ENCODE peak calls at places on chromosome 9, in nine cellular contexts. One of them, this sample, is unnamed.

GRCh38 chr9:107612136-107612535 is 122.6 kb upstream of the KLF4 start:
- DNase-seq in fibroblast of the aortic adventitia: peak
- DNase-seq in adrenal gland: peak
- DNase-seq in NB4: peak
- DNase-seq in mucosa of descending colon: no peak
- DNase-seq in IMR-90: no peak
- DNase-seq in kidney: no peak
- DNase-seq in foreskin fibroblast: peak
- DNase-seq in cardiac muscle cell: peak
- DNase-seq in this sample: peak

GRCh38 chr9:86578722-86579121 is 224.5 kb upstream of the TUT7 start:
- DNase-seq in fibroblast of the aortic adventitia: no peak
- DNase-seq in adrenal gland: no peak
- DNase-seq in NB4: no peak
- DNase-seq in mucosa of descending colon: no peak
- DNase-seq in IMR-90: no peak
- DNase-seq in kidney: no peak
- DNase-seq in foreskin fibroblast: no peak
- DNase-seq in cardiac muscle cell: no peak
- DNase-seq in this sample: no peak

GRCh38 chr9:115462623-115463022 is 344.7 kb upstream of the TNC start:
- DNase-seq in fibroblast of the aortic adventitia: no peak
- DNase-seq in adrenal gland: no peak
- DNase-seq in NB4: no peak
- DNase-seq in mucosa of descending colon: no peak
- DNase-seq in IMR-90: no peak
- DNase-seq in kidney: no peak
- DNase-seq in foreskin fibroblast: no peak
- DNase-seq in cardiac muscle cell: no peak
- DNase-seq in this sample: no peak

GRCh38 chr9:77464591-77465125 is 183.5 kb downstream of the GNA14 start:
- DNase-seq in fibroblast of the aortic adventitia: no peak
- DNase-seq in adrenal gland: no peak
- DNase-seq in NB4: no peak
- DNase-seq in mucosa of descending colon: no peak
- DNase-seq in IMR-90: peak
- DNase-seq in kidney: no peak
- DNase-seq in foreskin fibroblast: peak
- DNase-seq in cardiac muscle cell: no peak
- DNase-seq in this sample: no peak

GRCh38 chr9:135023389-135023788 is 64.1 kb upstream of the OLFM1 start:
- DNase-seq in fibroblast of the aortic adventitia: no peak
- DNase-seq in adrenal gland: no peak
- DNase-seq in NB4: no peak
- DNase-seq in mucosa of descending colon: no peak
- DNase-seq in IMR-90: no peak
- DNase-seq in kidney: peak
- DNase-seq in foreskin fibroblast: peak
- DNase-seq in cardiac muscle cell: peak
- DNase-seq in this sample: peak

GRCh38 chr9:114691046-114691955 is 9.3 kb upstream of the TEX48 start:
- DNase-seq in fibroblast of the aortic adventitia: peak
- DNase-seq in adrenal gland: no peak
- DNase-seq in NB4: peak
- DNase-seq in mucosa of descending colon: no peak
- DNase-seq in IMR-90: peak
- DNase-seq in kidney: no peak
- DNase-seq in foreskin fibroblast: peak
- DNase-seq in cardiac muscle cell: no peak
- DNase-seq in this sample: peak

GRCh38 chr9:77016526-77017504 is 2.6 kb upstream of the FOXB2 start:
- DNase-seq in fibroblast of the aortic adventitia: no peak
- DNase-seq in adrenal gland: no peak
- DNase-seq in NB4: no peak
- DNase-seq in mucosa of descending colon: no peak
- DNase-seq in IMR-90: no peak
- DNase-seq in kidney: no peak
- DNase-seq in foreskin fibroblast: no peak
- DNase-seq in cardiac muscle cell: peak
- DNase-seq in this sample: peak

GRCh38 chr9:137972355-137972987 is 94.9 kb downstream of the CACNA1B start:
- DNase-seq in fibroblast of the aortic adventitia: no peak
- DNase-seq in adrenal gland: no peak
- DNase-seq in NB4: no peak
- DNase-seq in mucosa of descending colon: no peak
- DNase-seq in IMR-90: no peak
- DNase-seq in kidney: peak
- DNase-seq in foreskin fibroblast: no peak
- DNase-seq in cardiac muscle cell: no peak
- DNase-seq in this sample: no peak

GRCh38 chr9:86112057-86112456 is 12.7 kb upstream of the GOLM1 start:
- DNase-seq in fibroblast of the aortic adventitia: no peak
- DNase-seq in adrenal gland: no peak
- DNase-seq in NB4: no peak
- DNase-seq in mucosa of descending colon: no peak
- DNase-seq in IMR-90: no peak
- DNase-seq in kidney: no peak
- DNase-seq in foreskin fibroblast: no peak
- DNase-seq in cardiac muscle cell: no peak
- DNase-seq in this sample: no peak

GRCh38 chr9:134178781-134179551 is 14.6 kb upstream of the RNU6ATAC start:
- DNase-seq in fibroblast of the aortic adventitia: peak
- DNase-seq in adrenal gland: no peak
- DNase-seq in NB4: peak
- DNase-seq in mucosa of descending colon: no peak
- DNase-seq in IMR-90: no peak
- DNase-seq in kidney: peak
- DNase-seq in foreskin fibroblast: no peak
- DNase-seq in cardiac muscle cell: no peak
- DNase-seq in this sample: peak

GRCh38 chr9:126371007-126371870 is 44.6 kb downstream of the MVB12B start:
- DNase-seq in fibroblast of the aortic adventitia: no peak
- DNase-seq in adrenal gland: no peak
- DNase-seq in NB4: no peak
- DNase-seq in mucosa of descending colon: no peak
- DNase-seq in IMR-90: no peak
- DNase-seq in kidney: no peak
- DNase-seq in foreskin fibroblast: no peak
- DNase-seq in cardiac muscle cell: no peak
- DNase-seq in this sample: no peak

GRCh38 chr9:99069532-99069931 is 35.4 kb upstream of the TGFBR1 start:
- DNase-seq in fibroblast of the aortic adventitia: no peak
- DNase-seq in adrenal gland: no peak
- DNase-seq in NB4: no peak
- DNase-seq in mucosa of descending colon: no peak
- DNase-seq in IMR-90: no peak
- DNase-seq in kidney: no peak
- DNase-seq in foreskin fibroblast: no peak
- DNase-seq in cardiac muscle cell: no peak
- DNase-seq in this sample: no peak

GRCh38 chr9:70411930-70412677 is 2.4 kb downstream of the KLF9 start:
- DNase-seq in fibroblast of the aortic adventitia: peak
- DNase-seq in adrenal gland: peak
- DNase-seq in NB4: peak
- DNase-seq in mucosa of descending colon: peak
- DNase-seq in IMR-90: peak
- DNase-seq in kidney: peak
- DNase-seq in foreskin fibroblast: peak
- DNase-seq in cardiac muscle cell: no peak
- DNase-seq in this sample: peak

GRCh38 chr9:111016046-111017026 is 21.9 kb downstream of the LPAR1 start:
- DNase-seq in fibroblast of the aortic adventitia: peak
- DNase-seq in adrenal gland: no peak
- DNase-seq in NB4: peak
- DNase-seq in mucosa of descending colon: no peak
- DNase-seq in IMR-90: peak
- DNase-seq in kidney: no peak
- DNase-seq in foreskin fibroblast: peak
- DNase-seq in cardiac muscle cell: peak
- DNase-seq in this sample: peak

GRCh38 chr9:124259273-124260078 is 1.7 kb downstream of the NEK6 start:
- DNase-seq in fibroblast of the aortic adventitia: peak
- DNase-seq in adrenal gland: no peak
- DNase-seq in NB4: peak
- DNase-seq in mucosa of descending colon: peak
- DNase-seq in IMR-90: peak
- DNase-seq in kidney: peak
- DNase-seq in foreskin fibroblast: peak
- DNase-seq in cardiac muscle cell: no peak
- DNase-seq in this sample: peak

GRCh38 chr9:126464694-126465441 is 138.2 kb downstream of the MVB12B start:
- DNase-seq in fibroblast of the aortic adventitia: no peak
- DNase-seq in adrenal gland: no peak
- DNase-seq in NB4: no peak
- DNase-seq in mucosa of descending colon: no peak
- DNase-seq in IMR-90: no peak
- DNase-seq in kidney: no peak
- DNase-seq in foreskin fibroblast: no peak
- DNase-seq in cardiac muscle cell: no peak
- DNase-seq in this sample: no peak

GRCh38 chr9:110996436-110997224 is 41.6 kb downstream of the LPAR1 start:
- DNase-seq in fibroblast of the aortic adventitia: peak
- DNase-seq in adrenal gland: no peak
- DNase-seq in NB4: no peak
- DNase-seq in mucosa of descending colon: peak
- DNase-seq in IMR-90: peak
- DNase-seq in kidney: no peak
- DNase-seq in foreskin fibroblast: peak
- DNase-seq in cardiac muscle cell: no peak
- DNase-seq in this sample: peak

GRCh38 chr9:8732367-8733075 is 932.9 kb upstream of the DMAC1 start:
- DNase-seq in fibroblast of the aortic adventitia: no peak
- DNase-seq in adrenal gland: no peak
- DNase-seq in NB4: no peak
- DNase-seq in mucosa of descending colon: no peak
- DNase-seq in IMR-90: no peak
- DNase-seq in kidney: no peak
- DNase-seq in foreskin fibroblast: no peak
- DNase-seq in cardiac muscle cell: no peak
- DNase-seq in this sample: no peak

GRCh38 chr9:89137548-89138462 is 40.8 kb downstream of the SHC3 start:
- DNase-seq in fibroblast of the aortic adventitia: peak
- DNase-seq in adrenal gland: peak
- DNase-seq in NB4: peak
- DNase-seq in mucosa of descending colon: peak
- DNase-seq in IMR-90: peak
- DNase-seq in kidney: peak
- DNase-seq in foreskin fibroblast: peak
- DNase-seq in cardiac muscle cell: no peak
- DNase-seq in this sample: peak

GRCh38 chr9:81650836-81651545 is 38.4 kb downstream of the TLE1 start:
- DNase-seq in fibroblast of the aortic adventitia: no peak
- DNase-seq in adrenal gland: no peak
- DNase-seq in NB4: no peak
- DNase-seq in mucosa of descending colon: no peak
- DNase-seq in IMR-90: no peak
- DNase-seq in kidney: no peak
- DNase-seq in foreskin fibroblast: no peak
- DNase-seq in cardiac muscle cell: no peak
- DNase-seq in this sample: no peak

GRCh38 chr9:89177021-89177400 is 1.6 kb downstream of the SHC3 start:
- DNase-seq in fibroblast of the aortic adventitia: peak
- DNase-seq in adrenal gland: no peak
- DNase-seq in NB4: peak
- DNase-seq in mucosa of descending colon: no peak
- DNase-seq in IMR-90: peak
- DNase-seq in kidney: no peak
- DNase-seq in foreskin fibroblast: peak
- DNase-seq in cardiac muscle cell: no peak
- DNase-seq in this sample: peak

GRCh38 chr9:12884736-12885395 is 110.0 kb downstream of the LURAP1L start:
- DNase-seq in fibroblast of the aortic adventitia: peak
- DNase-seq in adrenal gland: peak
- DNase-seq in NB4: no peak
- DNase-seq in mucosa of descending colon: peak
- DNase-seq in IMR-90: peak
- DNase-seq in kidney: no peak
- DNase-seq in foreskin fibroblast: peak
- DNase-seq in cardiac muscle cell: peak
- DNase-seq in this sample: peak
- TF ChIP-seq CTCF in fibroblast of the aortic adventitia: peak
- TF ChIP-seq CTCF in adrenal gland: peak
- TF ChIP-seq CTCF in NB4: no peak
- TF ChIP-seq CTCF in mucosa of descending colon: peak
- TF ChIP-seq CTCF in IMR-90: peak
- TF ChIP-seq CTCF in kidney: peak
- TF ChIP-seq CTCF in foreskin fibroblast: peak
- TF ChIP-seq CTCF in cardiac muscle cell: peak
- TF ChIP-seq CTCF in this sample: peak

GRCh38 chr9:90641868-90642558 is 611 bp downstream of the DIRAS2 start:
- DNase-seq in fibroblast of the aortic adventitia: peak
- DNase-seq in adrenal gland: no peak
- DNase-seq in NB4: no peak
- DNase-seq in mucosa of descending colon: no peak
- DNase-seq in IMR-90: no peak
- DNase-seq in kidney: no peak
- DNase-seq in foreskin fibroblast: peak
- DNase-seq in cardiac muscle cell: peak
- DNase-seq in this sample: no peak
- H3K4me3 ChIP-seq in fibroblast of the aortic adventitia: no peak
- H3K4me3 ChIP-seq in adrenal gland: no peak
- H3K4me3 ChIP-seq in NB4: no peak
- H3K4me3 ChIP-seq in mucosa of descending colon: no peak
- H3K4me3 ChIP-seq in IMR-90: no peak
- H3K4me3 ChIP-seq in kidney: peak
- H3K4me3 ChIP-seq in foreskin fibroblast: peak
- H3K4me3 ChIP-seq in cardiac muscle cell: peak
- H3K4me3 ChIP-seq in this sample: no peak

DNA sequence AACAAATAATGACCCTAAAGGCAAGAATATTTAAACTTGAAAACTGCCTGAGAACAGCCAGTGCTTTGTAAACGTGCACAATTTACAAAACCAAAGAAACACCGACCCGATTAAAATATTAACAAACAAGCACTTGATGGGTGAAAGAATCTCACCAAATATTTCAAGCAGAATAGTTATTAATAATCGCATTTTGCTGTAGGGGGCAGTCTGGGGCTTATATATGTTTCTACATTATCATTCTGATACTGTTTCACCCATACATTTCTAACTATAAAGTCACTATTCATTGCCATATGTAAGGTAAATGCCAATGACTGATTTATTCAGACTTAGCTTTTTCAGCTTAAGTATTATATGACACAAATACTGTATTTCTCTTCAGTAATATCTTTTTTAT is 37.7 kb downstream of the UBAP2 start:
- DNase-seq in fibroblast of the aortic adventitia: peak
- DNase-seq in adrenal gland: no peak
- DNase-seq in NB4: peak
- DNase-seq in mucosa of descending colon: peak
- DNase-seq in IMR-90: no peak
- DNase-seq in kidney: no peak
- DNase-seq in foreskin fibroblast: peak
- DNase-seq in cardiac muscle cell: peak
- DNase-seq in this sample: peak
- TF ChIP-seq CTCF in fibroblast of the aortic adventitia: peak
- TF ChIP-seq CTCF in adrenal gland: peak
- TF ChIP-seq CTCF in NB4: peak
- TF ChIP-seq CTCF in mucosa of descending colon: no peak
- TF ChIP-seq CTCF in IMR-90: peak
- TF ChIP-seq CTCF in kidney: no peak
- TF ChIP-seq CTCF in foreskin fibroblast: no peak
- TF ChIP-seq CTCF in cardiac muscle cell: peak
- TF ChIP-seq CTCF in this sample: no peak

GRCh38 chr9:91162784-91163440 is 198.8 kb downstream of the AUH start:
- DNase-seq in fibroblast of the aortic adventitia: no peak
- DNase-seq in adrenal gland: peak
- DNase-seq in NB4: peak
- DNase-seq in mucosa of descending colon: peak
- DNase-seq in IMR-90: no peak
- DNase-seq in kidney: peak
- DNase-seq in foreskin fibroblast: no peak
- DNase-seq in cardiac muscle cell: peak
- DNase-seq in this sample: no peak
- H3K4me3 ChIP-seq in fibroblast of the aortic adventitia: no peak
- H3K4me3 ChIP-seq in adrenal gland: no peak
- H3K4me3 ChIP-seq in NB4: peak
- H3K4me3 ChIP-seq in mucosa of descending colon: no peak
- H3K4me3 ChIP-seq in IMR-90: no peak
- H3K4me3 ChIP-seq in kidney: no peak
- H3K4me3 ChIP-seq in foreskin fibroblast: no peak
- H3K4me3 ChIP-seq in cardiac muscle cell: no peak
- H3K4me3 ChIP-seq in this sample: no peak